ENCODE peak calls at places on chromosomes 1 and 21, in seven cellular contexts. R is stimulated activated effector memory CD8-positive, alpha-beta T cell treated with anti-CD3 and anti-CD28 coated beads, Interleukin-12 subunit alpha, Interleukin-12 subunit beta, amount 100 ng/mL, for 72 hours; S is activated CD4-positive, alpha-beta T cell treated with anti-CD3 and anti-CD28 coated beads for 24 hours; M is vagina; C is NCI-H1092; D is fibroblast of pulmonary artery; Q is NCI-H1417 treated with DMSO at 0.1 percent for 48 hours. B is an unnamed sample.

GRCh38 chr1:14366361-14367018 is 232.0 kb upstream of the KAZN start:
- DNase-seq in R (no peak), S (no peak), M (no peak), C (no peak), D (peak), Q (no peak), B (no peak)

GRCh38 chr1:183807549-183808168 is 2.7 kb downstream of the RGL1 start:
- DNase-seq in R (no peak), S (no peak), M (no peak), C (no peak), D (peak), Q (no peak), B (no peak)

GRCh38 chr1:116508984-116509980 is 61.5 kb downstream of the CD58 start:
- DNase-seq in R (no peak), S (peak), M (no peak), C (no peak), D (peak), Q (no peak), B (no peak)

GRCh38 chr1:43704838-43705237 is 2.5 kb upstream of the ST3GAL3 start:
- DNase-seq in R (no peak), S (no peak), M (no peak), C (no peak), D (peak), Q (no peak), B (no peak)

GRCh38 chr1:22918644-22919043 is 54.0 kb downstream of the LACTBL1 start:
- DNase-seq in R (no peak), S (no peak), M (no peak), C (no peak), D (no peak), Q (no peak), B (no peak)

GRCh38 chr1:169650551-169650950 is 20.6 kb upstream of the SELP start:
- DNase-seq in R (no peak), S (no peak), M (no peak), C (no peak), D (peak), Q (no peak), B (no peak)

GRCh38 chr21:43598416-43599120 is 60.7 kb downstream of the HSF2BP start:
- DNase-seq in R (no peak), S (no peak), M (no peak), C (no peak), D (peak), Q (no peak), B (no peak)

GRCh38 chr21:42841156-42841915 is 38.0 kb downstream of the WDR4 start:
- DNase-seq in R (no peak), S (no peak), M (no peak), C (no peak), D (no peak), Q (no peak), B (no peak)

GRCh38 chr1:216670118-216670870 is 52.9 kb downstream of the ESRRG start:
- DNase-seq in R (no peak), S (no peak), M (no peak), C (no peak), D (peak), Q (no peak), B (no peak)

GRCh38 chr1:28668956-28669719 is 554 bp downstream of the GMEB1 start:
- DNase-seq in R (peak), S (peak), M (no peak), C (peak), D (peak), Q (no peak), B (no peak)

GRCh38 chr21:28253378-28253777 is 739.3 kb downstream of the LTN1 start:
- DNase-seq in R (no peak), S (no peak), M (no peak), C (no peak), D (peak), Q (no peak), B (no peak)

GRCh38 chr21:38177919-38178652 is 78.7 kb upstream of the KCNJ15 start:
- DNase-seq in R (no peak), S (no peak), M (no peak), C (no peak), D (no peak), Q (no peak), B (no peak)

GRCh38 chr1:194825382-194825781 is 1639.0 kb upstream of the B3GALT2 start:
- DNase-seq in R (no peak), S (no peak), M (no peak), C (no peak), D (no peak), Q (no peak), B (no peak)

GRCh38 chr1:109248797-109249629 is at the start of gene CELSR2:
- DNase-seq in R (peak), S (peak), M (no peak), C (peak), D (peak), Q (no peak), B (no peak)

GRCh38 chr21:42389449-42389835 is 6.4 kb downstream of the TMPRSS3 start:
- DNase-seq in R (no peak), S (no peak), M (no peak), C (peak), D (no peak), Q (no peak), B (no peak)

GRCh38 chr1:77316006-77316405 is 34.2 kb downstream of the AK5 start:
- DNase-seq in R (no peak), S (no peak), M (no peak), C (no peak), D (peak), Q (no peak), B (no peak)

GRCh38 chr1:229786974-229787610 is 161.0 kb downstream of the URB2 start:
- DNase-seq in R (no peak), S (no peak), M (no peak), C (no peak), D (peak), Q (no peak), B (no peak)

GRCh38 chr1:89809556-89809955 is 11.3 kb upstream of the LRRC8D start:
- DNase-seq in R (no peak), S (no peak), M (no peak), C (no peak), D (no peak), Q (no peak), B (no peak)

GRCh38 chr1:57860931-57861600 is 437.2 kb upstream of the DAB1 start:
- DNase-seq in R (no peak), S (no peak), M (no peak), C (no peak), D (no peak), Q (no peak), B (no peak)

GRCh38 chr1:246786606-246787238 is 62.5 kb downstream of the SCCPDH start:
- DNase-seq in R (no peak), S (no peak), M (no peak), C (peak), D (no peak), Q (no peak), B (no peak)

GRCh38 chr1:210294991-210295773 is 33.5 kb upstream of the HHAT start:
- DNase-seq in R (no peak), S (no peak), M (no peak), C (peak), D (peak), Q (peak), B (peak)

GRCh38 chr1:1285618-1286311 is 5.5 kb downstream of the SCNN1D start:
- DNase-seq in R (no peak), S (no peak), M (no peak), C (no peak), D (no peak), Q (no peak), B (no peak)

GRCh38 chr1:194366705-194367104 is 1180.3 kb upstream of the B3GALT2 start:
- DNase-seq in R (no peak), S (no peak), M (no peak), C (no peak), D (no peak), Q (no peak), B (no peak)

GRCh38 chr1:57485643-57486042 is 61.8 kb upstream of the DAB1 start:
- DNase-seq in R (no peak), S (no peak), M (no peak), C (no peak), D (peak), Q (no peak), B (no peak)

GRCh38 chr1:116036255-116036654 is 59.9 kb downstream of the SLC22A15 start:
- DNase-seq in R (no peak), S (no peak), M (no peak), C (no peak), D (no peak), Q (no peak), B (no peak)

GRCh38 chr21:45372732-45373355 is 32.1 kb upstream of the COL18A1 start:
- DNase-seq in R (no peak), S (no peak), M (no peak), C (no peak), D (no peak), Q (no peak), B (no peak)

GRCh38 chr1:9454494-9455066 is 84.7 kb upstream of the SLC25A33 start:
- DNase-seq in R (no peak), S (no peak), M (no peak), C (no peak), D (no peak), Q (no peak), B (no peak)

GRCh38 chr1:225879521-225880209 is 2.5 kb downstream of the TMEM63A start:
- DNase-seq in R (no peak), S (no peak), M (no peak), C (no peak), D (no peak), Q (no peak), B (no peak)

B was measured in NCI-H187 treated with DMSO at 0.1 percent for 48 hours.